ENCODE peak calls at places on chromosomes 4 and X, in four cellular contexts. Z is fibroblast of lung, N is GM23338, O is GM23248. X is an unnamed sample.

GRCh38 chr4:185640809-185641675 is 105.7 kb upstream of the PDLIM3 start:
- DNase-seq in Z (peak; percentile 88), O (peak; percentile 86), N (peak; percentile 85), X (peak; percentile 17)

GRCh38 chr4:67776746-67777145 is 22.6 kb upstream of the GNRHR start:
- DNase-seq in O (no peak), N (peak; percentile 35), Z (no peak), X (no peak)

GRCh38 chr4:14151099-14151498 is 523.6 kb upstream of the BOD1L1 start:
- DNase-seq in Z (no peak), N (no peak), O (no peak), X (no peak)

GRCh38 chrX:70262952-70263567 is 3.1 kb upstream of the P2RY4 start:
- DNase-seq in N (peak; percentile 75), O (peak; percentile 61), Z (peak; percentile 49), X (peak; percentile 9)

GRCh38 chrX:108439434-108439883 is at the start of gene COL4A5:
- DNase-seq in O (peak; percentile 79), Z (peak; percentile 92), N (peak; percentile 85), X (peak; percentile 69)

GRCh38 chrX:15447985-15448639 is 45.0 kb downstream of the PIR start:
- DNase-seq in O (peak; percentile 49), N (no peak), Z (no peak), X (no peak)

GRCh38 chr4:127781303-127782024 is 658 bp upstream of the HSPA4L start:
- DNase-seq in N (peak; percentile 73), O (peak; percentile 81), Z (peak; percentile 64), X (no peak)

GRCh38 chrX:151713859-151714258 is 2.0 kb upstream of the FATE1 start:
- DNase-seq in N (peak; percentile 62), O (peak; percentile 22), Z (peak; percentile 0), X (no peak)

GRCh38 chrX:18721683-18722499 is 14.4 kb downstream of the PPEF1 start:
- DNase-seq in N (no peak), Z (no peak), O (no peak), X (no peak)

GRCh38 chr4:7255488-7255881 is 63.1 kb downstream of the SORCS2 start:
- DNase-seq in Z (no peak), N (no peak), O (no peak), X (no peak)
- TF ChIP-seq EZH2 in Z (no peak), N (no peak), O (no peak), X (no peak)

GRCh38 chr4:149823770-149824221 is 8.2 kb upstream of the IQCM start:
- DNase-seq in Z (peak; percentile 83), N (no peak), O (peak; percentile 92), X (peak; percentile 19)
- H3K4me3 ChIP-seq in Z (no peak overlapping the region), N (no peak overlapping the region), O (peak overlapping the region; percentile 41), X (no peak overlapping the region)

DNA sequence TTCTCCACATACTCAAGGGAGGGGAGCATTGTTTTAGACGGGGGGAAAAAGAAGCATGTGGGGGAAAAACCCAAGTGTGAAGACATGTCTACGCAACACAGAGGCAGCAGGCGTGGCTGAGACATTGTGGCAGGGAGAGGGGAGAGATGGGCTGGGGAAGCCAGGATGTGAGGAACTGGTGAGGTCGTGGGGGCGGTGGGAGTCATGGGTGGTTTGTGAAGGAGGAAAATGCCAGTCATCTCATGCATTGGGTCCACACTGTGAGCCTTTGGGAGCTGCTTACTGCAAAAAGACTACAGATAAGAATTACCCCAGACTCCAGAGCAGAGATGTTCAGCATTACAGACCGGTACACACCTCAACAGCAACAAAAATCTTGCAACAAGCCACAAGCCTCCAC is 2.1 kb downstream of the JAKMIP1 start:
- DNase-seq in O (no peak), N (no peak), Z (no peak), X (no peak)
- H3K27ac ChIP-seq in O (no peak overlapping the region), N (no peak overlapping the region), Z (no peak overlapping the region), X (no peak overlapping the region)

GRCh38 chr4:84497220-84497834 is 1.8 kb downstream of the NKX6-1 start:
- DNase-seq in Z (no peak), N (peak; percentile 34), O (peak; percentile 40), X (no peak)
- TF ChIP-seq EZH2 in Z (no peak), N (peak; percentile 71), O (no peak), X (no peak)

DNA sequence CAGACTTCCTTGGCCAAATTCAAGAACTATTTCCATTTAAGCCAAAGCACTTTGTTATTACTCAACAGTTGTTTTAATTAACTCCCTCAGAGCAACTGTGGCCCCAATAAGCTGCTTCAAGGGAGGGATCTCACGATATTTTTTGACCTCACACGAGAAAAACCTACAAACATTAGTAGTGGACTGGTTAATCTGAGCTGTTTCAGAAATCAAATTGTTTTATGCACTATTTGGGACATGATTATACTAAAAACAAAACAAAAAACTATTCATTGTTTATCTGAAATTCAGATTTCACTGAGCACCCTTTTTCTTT is 74.3 kb downstream of the DCHS2 start:
- DNase-seq in O (no peak), Z (no peak), N (no peak), X (no peak)
- H3K4me3 ChIP-seq in O (peak overlapping the region; percentile 78), Z (peak overlapping the region; percentile 57), N (peak overlapping the region; percentile 67), X (no peak overlapping the region)

GRCh38 chr4:6847134-6847533 is 62.5 kb upstream of the TBC1D14 start:
- DNase-seq in Z (no peak), O (peak; percentile 14), N (no peak), X (no peak)
- H3K27ac ChIP-seq in Z (no peak overlapping the region), O (peak overlapping the region; percentile 1), N (no peak overlapping the region), X (no peak overlapping the region)

GRCh38 chr4:8891646-8892555 is 20.3 kb upstream of the HMX1 start:
- DNase-seq in Z (no peak), N (peak; percentile 77), O (no peak), X (no peak)

GRCh38 chr4:8886625-8887406 is 15.2 kb upstream of the HMX1 start:
- DNase-seq in O (peak; percentile 40), N (no peak), Z (no peak), X (no peak)

GRCh38 chr4:8891255-8891645 is 19.6 kb upstream of the HMX1 start:
- DNase-seq in N (no peak), Z (no peak), O (no peak), X (no peak)

GRCh38 chr4:8892556-8893226 is 21.1 kb upstream of the HMX1 start:
- DNase-seq in Z (no peak), N (no peak), O (no peak), X (no peak)

GRCh38 chr4:8888856-8889255 is 17.2 kb upstream of the HMX1 start:
- DNase-seq in N (no peak), Z (no peak), O (no peak), X (no peak)
- TF ChIP-seq EZH2 in N (no peak), Z (no peak), O (no peak), X (no peak)